ENCODE peak calls at places on chromosomes 12 and 14, in eight cellular contexts. E, P, Y, J, R, X, D and K are unnamed samples.
A peak's percentile ranks its signal among the peaks of the same experiment; 100 is the strongest.

GRCh38 chr12:115155665-115156645 is 472.0 kb upstream of the TBX3 start:
- DNase-seq in E (no peak), P (peak; percentile 69), Y (peak; percentile 45), J (peak; percentile 67), R (peak; percentile 99), X (no peak), D (no peak), K (no peak)

GRCh38 chr12:5307065-5307464 is 124.8 kb upstream of the NTF3 start:
- DNase-seq in E (no peak), P (no peak), Y (no peak), J (no peak), R (no peak), X (no peak), D (no peak), K (no peak)

GRCh38 chr12:81668475-81668874 is 90.7 kb downstream of the PPFIA2 start:
- DNase-seq in E (no peak), P (peak; percentile 89), Y (no peak), J (peak; percentile 77), R (peak; percentile 32), X (no peak), D (no peak), K (no peak)

GRCh38 chr12:87140257-87140656 is 884.1 kb upstream of the MGAT4C start:
- DNase-seq in E (no peak), P (peak; percentile 87), Y (no peak), J (peak; percentile 91), R (no peak), X (no peak), D (no peak), K (no peak)

GRCh38 chr12:69502342-69503081 is 32.3 kb downstream of the FRS2 start:
- DNase-seq in E (no peak), P (peak; percentile 46), Y (no peak), J (no peak), R (peak; percentile 81), X (no peak), D (no peak), K (no peak)

GRCh38 chr14:80705241-80705980 is 236.1 kb downstream of the CEP128 start:
- DNase-seq in E (no peak), P (no peak), Y (no peak), J (no peak), R (no peak), X (no peak), D (no peak), K (no peak)

GRCh38 chr12:1794440-1795090 is 25.8 kb upstream of the LRTM2 start:
- DNase-seq in E (no peak), P (no peak), Y (no peak), J (no peak), R (no peak), X (no peak), D (no peak), K (no peak)

GRCh38 chr14:104087981-104088850 is 2.7 kb downstream of the ASPG start:
- DNase-seq in E (peak; percentile 11), P (peak; percentile 5), Y (no peak), J (no peak), R (no peak), X (peak; percentile 12), D (peak; percentile 35), K (peak; percentile 48)

GRCh38 chr12:115840159-115840558 is 437.3 kb downstream of the MED13L start:
- DNase-seq in E (no peak), P (no peak), Y (no peak), J (no peak), R (peak; percentile 18), X (no peak), D (no peak), K (no peak)

GRCh38 chr12:31783996-31784645 is 55.3 kb upstream of the AMN1 start:
- DNase-seq in E (no peak), P (no peak), Y (no peak), J (no peak), R (no peak), X (no peak), D (no peak), K (no peak)

GRCh38 chr12:3885179-3886094 is 12.2 kb upstream of the PARP11 start:
- DNase-seq in E (no peak), P (peak; percentile 71), Y (peak; percentile 75), J (peak; percentile 67), R (peak; percentile 28), X (no peak), D (peak; percentile 21), K (no peak)

GRCh38 chr14:94816113-94816512 is 46.2 kb upstream of the GSC start:
- DNase-seq in E (no peak), P (no peak), Y (peak; percentile 34), J (no peak), R (no peak), X (no peak), D (no peak), K (no peak)
- TF ChIP-seq CTCF in E (no peak), P (no peak), Y (peak; percentile 42), J (no peak), R (no peak), X (peak; percentile 27), D (no peak), K (no peak)

GRCh38 chr12:47084172-47084571 is 4.4 kb upstream of the AMIGO2 start:
- DNase-seq in E (no peak), P (no peak), Y (no peak), J (no peak), R (no peak), X (no peak), D (no peak), K (no peak)

GRCh38 chr12:47082283-47082962 is 2.7 kb upstream of the AMIGO2 start:
- DNase-seq in E (no peak), P (no peak), Y (no peak), J (no peak), R (no peak), X (no peak), D (no peak), K (no peak)

GRCh38 chr12:47080725-47081502 is 1.2 kb upstream of the AMIGO2 start:
- DNase-seq in E (peak; percentile 65), P (peak; percentile 70), Y (peak; percentile 53), J (peak; percentile 52), R (no peak), X (no peak), D (peak; percentile 45), K (peak; percentile 87)

GRCh38 chr12:47085815-47086252 is 6.1 kb upstream of the AMIGO2 start:
- DNase-seq in E (no peak), P (peak; percentile 73), Y (peak; percentile 31), J (peak; percentile 63), R (peak; percentile 70), X (no peak), D (no peak), K (no peak)

DNA sequence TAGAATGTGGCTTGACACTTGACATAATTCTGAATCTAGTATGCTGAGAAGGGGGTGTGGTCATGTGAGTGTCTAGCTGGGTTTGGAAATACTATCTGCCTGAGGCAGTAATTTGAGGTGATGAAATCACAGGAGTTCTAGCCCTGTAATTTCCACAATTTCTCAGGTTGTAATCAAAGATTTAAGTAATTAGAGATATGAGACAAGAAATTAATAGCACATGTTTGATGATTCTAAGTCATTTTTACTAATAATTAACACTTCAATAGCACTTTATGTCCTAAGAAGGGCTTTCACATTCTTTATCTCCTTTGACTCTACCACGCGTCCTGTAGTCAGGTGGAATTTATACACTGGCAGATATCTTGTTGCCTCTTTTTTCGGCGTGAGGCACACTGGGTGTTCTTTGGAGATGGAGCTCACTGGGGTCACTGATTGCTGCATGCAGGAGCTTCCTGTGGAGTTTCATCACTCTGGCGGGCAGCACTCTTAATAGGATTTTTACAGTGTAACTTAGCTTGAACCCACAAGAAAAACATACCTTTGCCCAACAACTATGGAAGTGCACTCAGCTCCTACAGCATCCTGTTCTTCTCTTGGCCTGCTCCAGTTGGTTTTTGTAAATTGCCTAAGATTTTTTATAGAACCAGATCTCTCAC is 3.3 kb upstream of the AMIGO2 start:
- DNase-seq in E (no peak), P (peak; percentile 87), Y (no peak), J (peak; percentile 82), R (peak; percentile 95), X (no peak), D (no peak), K (no peak)
- TF ChIP-seq CTCF in E (no peak), P (no peak), Y (no peak), J (no peak), R (no peak), X (no peak), D (no peak), K (no peak)

DNA sequence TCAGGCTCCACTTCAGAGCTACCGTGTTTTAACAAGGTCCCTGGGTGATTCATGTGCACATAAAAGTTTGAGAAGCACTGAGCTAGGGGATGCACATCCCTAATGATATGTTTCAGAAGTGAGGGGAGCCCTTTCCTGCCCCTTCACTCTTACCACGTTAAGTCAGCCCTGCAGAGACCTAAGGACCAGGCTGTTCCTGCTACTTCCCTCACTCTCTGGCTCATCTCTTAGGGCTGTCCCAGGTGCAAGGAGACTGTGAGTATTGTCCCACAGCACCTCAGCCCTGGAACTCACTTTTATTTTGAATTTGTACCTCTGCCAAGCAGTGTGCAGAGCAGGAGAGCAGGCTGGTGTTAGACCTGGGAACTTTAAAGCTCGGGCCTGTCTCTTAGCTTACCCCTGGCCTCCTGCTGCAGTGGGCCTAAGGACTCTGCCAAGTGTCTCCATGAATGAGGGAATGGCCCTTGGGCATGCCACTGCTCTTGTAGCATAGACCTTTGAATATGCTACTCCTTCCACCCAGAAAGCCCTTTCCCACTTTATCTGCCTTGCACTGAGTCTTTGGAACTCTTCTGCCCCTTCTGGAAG is 11.0 kb upstream of the SUSD6 start:
- DNase-seq in E (no peak), P (no peak), Y (no peak), J (no peak), R (no peak), X (no peak), D (no peak), K (no peak)
- TF ChIP-seq CTCF in E (no peak), P (no peak), Y (no peak), J (no peak), R (no peak), X (no peak), D (no peak), K (no peak)

GRCh38 chr12:71125949-71126348 is 31.9 kb downstream of the TSPAN8 start:
- DNase-seq in E (no peak), P (no peak), Y (no peak), J (no peak), R (no peak), X (no peak), D (no peak), K (no peak)

GRCh38 chr12:71129364-71129763 is 28.4 kb downstream of the TSPAN8 start:
- DNase-seq in E (no peak), P (no peak), Y (no peak), J (no peak), R (no peak), X (no peak), D (no peak), K (no peak)

GRCh38 chr12:71128191-71128590 is 29.6 kb downstream of the TSPAN8 start:
- DNase-seq in E (no peak), P (peak; percentile 19), Y (peak; percentile 10), J (peak; percentile 68), R (no peak), X (no peak), D (no peak), K (no peak)

GRCh38 chr12:71124833-71125460 is 32.9 kb downstream of the TSPAN8 start:
- DNase-seq in E (no peak), P (no peak), Y (no peak), J (no peak), R (no peak), X (no peak), D (no peak), K (no peak)

DNA sequence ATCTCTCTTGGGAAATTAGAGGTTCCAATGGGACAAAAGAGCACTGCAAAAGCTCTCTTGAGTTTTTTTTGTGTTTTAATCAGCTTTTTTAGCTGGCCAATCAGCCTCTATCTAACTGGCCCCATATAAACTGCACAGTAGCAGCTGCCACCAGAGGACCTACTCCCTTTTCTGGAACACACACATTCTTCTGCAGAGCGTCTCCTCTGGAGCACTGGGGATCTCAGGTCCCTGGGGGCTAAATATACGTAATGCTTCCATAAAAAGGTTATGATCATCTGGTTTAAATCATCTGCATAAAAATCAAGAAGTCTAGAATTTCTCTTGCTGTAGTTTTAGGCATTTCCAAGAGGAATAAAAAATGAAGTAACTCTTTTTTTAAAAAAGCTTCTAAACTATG is 32.3 kb downstream of the TSPAN8 start:
- DNase-seq in E (no peak), P (peak; percentile 37), Y (no peak), J (peak; percentile 50), R (no peak), X (peak; percentile 55), D (no peak), K (no peak)
- TF ChIP-seq CTCF in E (no peak), P (peak; percentile 28), Y (peak; percentile 10), J (no peak), R (no peak), X (peak; percentile 58), D (no peak), K (no peak)